ENCODE peak calls at places on chromosomes 3 and 15, in seven cellular contexts. H is NCI-H774; T is AG08396; U is ACHN; J is mesenchymal stem cell; A is stimulated activated CD4-positive, alpha-beta T cell treated with anti-CD3 and anti-CD28 coated beads, Interleukin-1b, Interleukin-23, amount 100 ng/mL, for 1 hour; Z is activated T-helper 1 cell treated with anti-CD3 and anti-CD28 coated beads, Interleukin-12 subunit alpha, Interleukin-12 subunit beta, Interleukin-2, Interleukin-4 antibody, amounts not matched to agents 30 ng/mL and 10 ng/mL and 1 ng/mL, durations not matched to agents 14 hours and 24 hours and 36 hours. O is an unnamed sample.

GRCh38 chr3:172808969-172809546 is 58.5 kb downstream of the ECT2 start:
- DNase-seq in H (no peak), T (no peak), U (peak), J (peak), A (no peak), Z (no peak), O (no peak)

GRCh38 chr3:13711911-13712650 is 163.2 kb downstream of the FBLN2 start:
- DNase-seq in H (no peak), T (no peak), U (no peak), J (no peak), A (no peak), Z (no peak), O (no peak)

GRCh38 chr3:38989932-38990510 is 61.7 kb downstream of the SCN11A start:
- DNase-seq in H (no peak), T (no peak), U (no peak), J (no peak), A (no peak), Z (no peak), O (peak)

GRCh38 chr3:154778057-154778456 is 302.1 kb upstream of the MME start:
- DNase-seq in H (no peak), T (no peak), U (no peak), J (no peak), A (no peak), Z (no peak), O (no peak)

GRCh38 chr3:107430214-107431047 is 53.2 kb downstream of the CCDC54 start:
- DNase-seq in H (no peak), T (no peak), U (peak), J (peak), A (no peak), Z (no peak), O (peak)

GRCh38 chr3:172155880-172156279 is 116.5 kb downstream of the FNDC3B start:
- DNase-seq in H (no peak), T (no peak), U (no peak), J (no peak), A (no peak), Z (no peak), O (no peak)

GRCh38 chr15:44101944-44102343 is 93.1 kb downstream of the FRMD5 start:
- DNase-seq in H (no peak), T (peak), U (peak), J (no peak), A (no peak), Z (no peak), O (peak)

GRCh38 chr3:147799601-147800000 is 390.4 kb downstream of the ZIC1 start:
- DNase-seq in H (peak), T (no peak), U (no peak), J (no peak), A (no peak), Z (no peak), O (no peak)

GRCh38 chr3:146817705-146818104 is 212.6 kb upstream of the PLSCR5 start:
- DNase-seq in H (no peak), T (no peak), U (peak), J (peak), A (no peak), Z (no peak), O (no peak)

GRCh38 chr3:127226946-127227842 is 34.3 kb downstream of the PRR23E start:
- DNase-seq in H (peak), T (no peak), U (no peak), J (no peak), A (no peak), Z (peak), O (no peak)

GRCh38 chr3:129625071-129625874 is 18.8 kb upstream of the PLXND1 start:
- DNase-seq in H (no peak), T (peak), U (peak), J (peak), A (no peak), Z (no peak), O (peak)

GRCh38 chr3:50604628-50605588 is 6.7 kb downstream of the CISH start:
- DNase-seq in H (no peak), T (no peak), U (no peak), J (no peak), A (no peak), Z (no peak), O (peak)

GRCh38 chr3:124200336-124200901 is 208.5 kb upstream of the ROPN1 start:
- DNase-seq in H (no peak), T (no peak), U (no peak), J (no peak), A (no peak), Z (no peak), O (peak)

GRCh38 chr3:15305366-15305844 is 27.0 kb downstream of the SH3BP5 start:
- DNase-seq in H (no peak), T (no peak), U (peak), J (peak), A (no peak), Z (no peak), O (no peak)

GRCh38 chr3:196340466-196340865 is 2.3 kb upstream of the TM4SF19 start:
- DNase-seq in H (no peak), T (no peak), U (no peak), J (no peak), A (no peak), Z (no peak), O (peak)

GRCh38 chr3:70849911-70850699 is 537.7 kb upstream of the MDFIC2 start:
- DNase-seq in H (no peak), T (peak), U (peak), J (peak), A (no peak), Z (no peak), O (peak)

O was measured in osteoblast.